ENCODE peak calls at places on chromosomes 12 and 14, in ten cellular contexts. R, A, C, Z, T, F, I, H, V and L are unnamed samples.

GRCh38 chr12:119685375-119685774 is 17.4 kb downstream of the PRKAB1 start:
- DNase-seq in R (no peak), A (no peak), C (no peak), Z (no peak), T (no peak), F (no peak), I (no peak), H (no peak), V (no peak), L (no peak)

GRCh38 chr12:133206390-133206789 is 25.1 kb downstream of the ZNF268 start:
- DNase-seq in R (no peak), A (no peak), C (no peak), Z (no peak), T (no peak), F (no peak), I (no peak), H (no peak), V (no peak), L (no peak)

GRCh38 chr14:100348779-100349708 is 25.9 kb downstream of the SLC25A47 start:
- DNase-seq in R (no peak), A (no peak), C (no peak), Z (no peak), T (no peak), F (no peak), I (no peak), H (no peak), V (no peak), L (no peak)

GRCh38 chr14:82595466-82595865 is 1061.8 kb upstream of the SEL1L start:
- DNase-seq in R (no peak), A (no peak), C (no peak), Z (no peak), T (no peak), F (no peak), I (no peak), H (no peak), V (no peak), L (no peak)

GRCh38 chr14:79333198-79333546 is 878.1 kb downstream of the DIO2 start:
- DNase-seq in R (no peak), A (no peak), C (no peak), Z (no peak), T (no peak), F (no peak), I (no peak), H (no peak), V (no peak), L (no peak)

GRCh38 chr14:61438036-61438435 is 116.7 kb downstream of the PRKCH start:
- DNase-seq in R (no peak), A (no peak), C (no peak), Z (no peak), T (no peak), F (no peak), I (no peak), H (no peak), V (no peak), L (no peak)

GRCh38 chr12:67937822-67938221 is 51.4 kb upstream of the IFNG-AS1 start:
- DNase-seq in R (no peak), A (no peak), C (no peak), Z (no peak), T (no peak), F (no peak), I (no peak), H (no peak), V (no peak), L (no peak)

GRCh38 chr12:31506907-31507306 is 84.0 kb downstream of the DENND5B start:
- DNase-seq in R (no peak), A (no peak), C (no peak), Z (no peak), T (no peak), F (no peak), I (no peak), H (no peak), V (no peak), L (no peak)

GRCh38 chr12:3332190-3332589 is 158.8 kb upstream of the PRMT8 start:
- DNase-seq in R (no peak), A (no peak), C (no peak), Z (no peak), T (no peak), F (no peak), I (no peak), H (no peak), V (no peak), L (no peak)

GRCh38 chr14:64727551-64728071 is 23.4 kb downstream of the PLEKHG3 start:
- DNase-seq in R (no peak), A (no peak), C (no peak), Z (no peak), T (peak; percentile 56), F (no peak), I (peak; percentile 56), H (no peak), V (no peak), L (peak; percentile 47)

GRCh38 chr14:95043732-95044462 is 113.4 kb downstream of the DICER1 start:
- DNase-seq in R (peak; percentile 43), A (no peak), C (no peak), Z (no peak), T (peak; percentile 37), F (no peak), I (peak; percentile 37), H (no peak), V (no peak), L (no peak)

GRCh38 chr14:90281261-90281660 is 24.9 kb downstream of the PSMC1 start:
- DNase-seq in R (no peak), A (no peak), C (no peak), Z (no peak), T (no peak), F (no peak), I (no peak), H (no peak), V (no peak), L (no peak)

GRCh38 chr12:6866920-6867406 is 368 bp upstream of the TPI1 start:
- DNase-seq in R (peak; percentile 92), A (no peak), C (peak; percentile 72), Z (no peak), T (no peak), F (no peak), I (no peak), H (peak; percentile 38), V (no peak), L (no peak)

GRCh38 chr14:37870170-37870569 is 274.7 kb downstream of the TTC6 start:
- DNase-seq in R (no peak), A (no peak), C (no peak), Z (no peak), T (no peak), F (no peak), I (no peak), H (no peak), V (no peak), L (no peak)

GRCh38 chr12:110531741-110532333 is 29.7 kb downstream of the RAD9B start:
- DNase-seq in R (no peak), A (no peak), C (no peak), Z (no peak), T (no peak), F (no peak), I (no peak), H (no peak), V (no peak), L (no peak)

GRCh38 chr14:23153891-23154796 is 29.3 kb downstream of the SLC7A8 start:
- DNase-seq in R (peak; percentile 97), A (peak; percentile 92), C (peak; percentile 94), Z (no peak), T (peak; percentile 96), F (peak; percentile 86), I (peak; percentile 96), H (peak; percentile 97), V (peak; percentile 98), L (peak; percentile 94)
- H3K4me3 ChIP-seq in R (peak overlapping the region; percentile 68), A (no peak overlapping the region), C (peak overlapping the region; percentile 23), Z (no peak overlapping the region), T (peak overlapping the region; percentile 1), F (no peak overlapping the region), I (peak overlapping the region; percentile 50), H (peak overlapping the region; percentile 36), V (peak overlapping the region; percentile 55), L (peak overlapping the region; percentile 12)

GRCh38 chr14:59308706-59309105 is 120.2 kb downstream of the DAAM1 start:
- DNase-seq in R (no peak), A (no peak), C (no peak), Z (no peak), T (no peak), F (no peak), I (no peak), H (no peak), V (no peak), L (no peak)
- H3K27ac ChIP-seq in R (peak overlapping the region; percentile 32), A (no peak overlapping the region), C (no peak overlapping the region), Z (no peak overlapping the region), T (peak overlapping the region; percentile 36), F (no peak overlapping the region), I (no peak overlapping the region), H (no peak overlapping the region), V (no peak overlapping the region), L (no peak overlapping the region)

GRCh38 chr12:79057540-79057939 is 193.0 kb downstream of the SYT1 start:
- DNase-seq in R (no peak), A (no peak), C (no peak), Z (no peak), T (no peak), F (no peak), I (no peak), H (no peak), V (no peak), L (no peak)

GRCh38 chr12:79058342-79058741 is 193.8 kb downstream of the SYT1 start:
- DNase-seq in R (no peak), A (no peak), C (no peak), Z (peak; percentile 7), T (no peak), F (no peak), I (no peak), H (no peak), V (no peak), L (no peak)

GRCh38 chr12:79069009-79069408 is 204.4 kb downstream of the SYT1 start:
- DNase-seq in R (no peak), A (no peak), C (no peak), Z (no peak), T (no peak), F (no peak), I (no peak), H (no peak), V (no peak), L (no peak)

GRCh38 chr12:79067977-79068376 is 203.4 kb downstream of the SYT1 start:
- DNase-seq in R (no peak), A (no peak), C (no peak), Z (no peak), T (no peak), F (no peak), I (no peak), H (no peak), V (no peak), L (no peak)

GRCh38 chr12:79063258-79063657 is 198.7 kb downstream of the SYT1 start:
- DNase-seq in R (no peak), A (no peak), C (no peak), Z (no peak), T (no peak), F (no peak), I (no peak), H (no peak), V (no peak), L (no peak)
- H3K4me3 ChIP-seq in R (no peak overlapping the region), A (no peak overlapping the region), C (no peak overlapping the region), Z (no peak overlapping the region), T (no peak overlapping the region), F (no peak overlapping the region), I (no peak overlapping the region), H (no peak overlapping the region), V (no peak overlapping the region), L (no peak overlapping the region)

DNA sequence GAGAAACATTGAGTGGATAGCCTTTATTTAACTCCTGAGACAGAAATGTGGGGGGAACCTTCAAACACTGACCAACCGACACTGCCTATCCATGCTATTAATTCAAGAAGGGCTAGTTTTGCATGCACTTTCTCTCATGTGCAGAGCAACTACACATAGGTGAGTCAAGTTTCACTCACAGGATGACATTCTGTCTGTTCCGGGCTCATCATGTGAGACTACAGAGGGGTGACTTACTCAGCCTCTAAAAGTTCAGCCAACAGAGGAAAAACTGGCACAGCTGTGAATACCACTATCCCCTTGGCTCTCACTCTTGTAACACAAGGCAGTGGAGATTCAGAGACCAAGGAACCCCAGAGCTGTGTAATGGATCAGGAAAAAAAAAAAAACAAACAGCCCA is 13.3 kb downstream of the BEST3 start:
- DNase-seq in R (no peak), A (no peak), C (peak; percentile 50), Z (no peak), T (no peak), F (no peak), I (no peak), H (no peak), V (peak; percentile 84), L (no peak)
- H3K27ac ChIP-seq in R (no peak overlapping the region), A (no peak overlapping the region), C (no peak overlapping the region), Z (peak overlapping the region; percentile 87), T (no peak overlapping the region), F (no peak overlapping the region), I (no peak overlapping the region), H (no peak overlapping the region), V (peak overlapping the region; percentile 77), L (no peak overlapping the region)